ENCODE peak calls at places on chromosomes 6 and 20, in seven cellular contexts. E is hypothalamus; U is T-helper 1 cell; F is NCI-H1048; T is NCI-H446; M is psoas muscle; B is activated T-cell treated with anti-CD3 and anti-CD28 coated beads, Interleukin-2, amount 50 U/mL, for 1 hour. J is an unnamed sample.

GRCh38 chr6:108714012-108714773 is 134.0 kb upstream of the ARMC2 start:
- DNase-seq in B (no peak), M (no peak), F (no peak), T (no peak), E (no peak), U (no peak), J (no peak)

GRCh38 chr20:32386091-32386490 is 28.0 kb downstream of the ASXL1 start:
- DNase-seq in U (no peak), B (no peak), M (no peak), F (no peak), T (no peak), E (no peak), J (no peak)

GRCh38 chr20:57386762-57387161 is 4.4 kb upstream of the RBM38 start:
- DNase-seq in U (no peak), B (no peak), F (no peak), T (no peak), M (no peak), E (no peak), J (no peak)

GRCh38 chr20:49392745-49393144 is 89.7 kb downstream of the KCNB1 start:
- DNase-seq in T (peak; percentile 26), B (no peak), F (no peak), M (no peak), U (no peak), E (no peak), J (no peak)

GRCh38 chr6:56595490-56596122 is 47.1 kb downstream of the DST start:
- DNase-seq in F (no peak), M (no peak), B (peak; percentile 21), U (peak; percentile 8), T (peak; percentile 50), E (no peak), J (no peak)

GRCh38 chr6:2072450-2072849 is 173.0 kb downstream of the GMDS start:
- DNase-seq in M (no peak), E (no peak), B (no peak), T (no peak), F (no peak), U (no peak), J (no peak)

GRCh38 chr6:3722211-3722621 is 29.3 kb downstream of the PXDC1 start:
- DNase-seq in B (no peak), E (no peak), U (no peak), T (no peak), F (no peak), M (no peak), J (no peak)

GRCh38 chr20:58883243-58883691 is 30.8 kb downstream of the GNAS start:
- DNase-seq in U (no peak), T (no peak), B (no peak), M (no peak), E (no peak), F (no peak), J (peak; percentile 20)

GRCh38 chr6:166202321-166202733 is 34.7 kb upstream of the TBXT start:
- DNase-seq in F (no peak), U (no peak), T (no peak), E (no peak), M (peak; percentile 52), B (no peak), J (no peak)

GRCh38 chr20:12699374-12700228 is 309.2 kb upstream of the SPTLC3 start:
- DNase-seq in M (no peak), F (no peak), T (no peak), E (no peak), B (no peak), U (no peak), J (no peak)

GRCh38 chr6:69796081-69796626 is 656 bp downstream of the LMBRD1 start:
- DNase-seq in E (no peak), M (no peak), B (no peak), T (no peak), U (peak; percentile 60), F (peak; percentile 18), J (peak; percentile 10)

GRCh38 chr20:51163996-51164600 is 141.2 kb upstream of the KCNG1 start:
- DNase-seq in U (no peak), M (no peak), T (no peak), E (no peak), B (no peak), F (no peak), J (no peak)

GRCh38 chr6:10725716-10726115 is 2.8 kb downstream of the TMEM14C start:
- DNase-seq in E (peak; percentile 38), U (no peak), T (no peak), M (no peak), F (no peak), B (no peak), J (no peak)

GRCh38 chr20:5008743-5009142 is 7.4 kb upstream of the SLC23A2 start:
- DNase-seq in B (no peak), M (no peak), F (no peak), T (no peak), U (no peak), E (no peak), J (no peak)

GRCh38 chr20:17262786-17263185 is 35.9 kb downstream of the PCSK2 start:
- DNase-seq in B (no peak), M (no peak), F (no peak), T (no peak), E (no peak), U (no peak), J (no peak)

GRCh38 chr20:34538671-34539123 is 19.8 kb upstream of the MAP1LC3A start:
- DNase-seq in U (no peak), T (no peak), B (peak; percentile 66), M (peak; percentile 62), E (no peak), F (no peak), J (no peak)

GRCh38 chr6:90413867-90414266 is 117.2 kb upstream of the BACH2 start:
- DNase-seq in M (no peak), E (peak; percentile 8), B (peak; percentile 68), T (peak; percentile 79), U (peak; percentile 70), F (no peak), J (peak; percentile 81)

GRCh38 chr6:27472182-27472616 is 706 bp downstream of the ZNF184 start:
- DNase-seq in B (no peak), E (no peak), F (no peak), M (peak; percentile 45), U (peak; percentile 68), T (peak; percentile 43), J (peak; percentile 37)

GRCh38 chr20:25280574-25281535 is 33.0 kb downstream of the PYGB start:
- DNase-seq in U (no peak), F (no peak), M (peak; percentile 7), T (no peak), B (no peak), E (no peak), J (no peak)

GRCh38 chr6:147677647-147678046 is 169.2 kb downstream of the SAMD5 start:
- DNase-seq in U (no peak), E (no peak), M (no peak), F (no peak), B (no peak), T (no peak), J (no peak)